ENCODE peak calls at places on chromosomes 16 and 17, in six cellular contexts. P is heart right ventricle, M is testis, K is nephron progenitor cell, J is AG04450, A is GM20000. S is an unnamed sample.

GRCh38 chr17:80005360-80006338 is 30.0 kb downstream of the TBC1D16 start:
- DNase-seq in P (peak), M (peak), K (peak), J (no peak), A (peak), S (peak)

GRCh38 chr17:57092171-57092570 is 7.1 kb downstream of the AKAP1 start:
- DNase-seq in P (no peak), M (no peak), K (no peak), J (peak), A (peak), S (peak)

GRCh38 chr17:5283531-5284315 is 1.6 kb downstream of the RABEP1 start:
- DNase-seq in P (no peak), M (no peak), K (no peak), J (no peak), A (no peak), S (no peak)

GRCh38 chr16:57996406-57997175 is 3.9 kb downstream of the ZNF319 start:
- DNase-seq in P (no peak), M (no peak), K (no peak), J (no peak), A (no peak), S (no peak)

GRCh38 chr17:51630101-51630671 is 369.8 kb downstream of the UTP18 start:
- DNase-seq in P (no peak), M (no peak), K (no peak), J (no peak), A (no peak), S (no peak)

GRCh38 chr16:83682858-83683235 is 124.9 kb upstream of the HSBP1 start:
- DNase-seq in P (no peak), M (no peak), K (no peak), J (no peak), A (no peak), S (no peak)

GRCh38 chr16:5071681-5072333 is at the start of gene ALG1:
- DNase-seq in P (peak), M (peak), K (peak), J (peak), A (peak), S (peak)

GRCh38 chr17:72393553-72393952 is 272.7 kb downstream of the SOX9 start:
- DNase-seq in P (no peak), M (no peak), K (no peak), J (peak), A (no peak), S (no peak)

GRCh38 chr17:44916781-44917241 is 1.5 kb upstream of the GFAP start:
- DNase-seq in P (peak), M (no peak), K (no peak), J (no peak), A (no peak), S (no peak)

GRCh38 chr16:31873556-31874353 is at the start of gene ZNF267:
- DNase-seq in P (peak), M (peak), K (peak), J (peak), A (peak), S (peak)

GRCh38 chr17:28426081-28426519 is 20.1 kb upstream of the SLC46A1 start:
- DNase-seq in P (no peak), M (no peak), K (peak), J (no peak), A (no peak), S (no peak)
- TF ChIP-seq CTCF in P (no peak), M (no peak), K (peak), J (peak), A (no peak), S (no peak)

DNA sequence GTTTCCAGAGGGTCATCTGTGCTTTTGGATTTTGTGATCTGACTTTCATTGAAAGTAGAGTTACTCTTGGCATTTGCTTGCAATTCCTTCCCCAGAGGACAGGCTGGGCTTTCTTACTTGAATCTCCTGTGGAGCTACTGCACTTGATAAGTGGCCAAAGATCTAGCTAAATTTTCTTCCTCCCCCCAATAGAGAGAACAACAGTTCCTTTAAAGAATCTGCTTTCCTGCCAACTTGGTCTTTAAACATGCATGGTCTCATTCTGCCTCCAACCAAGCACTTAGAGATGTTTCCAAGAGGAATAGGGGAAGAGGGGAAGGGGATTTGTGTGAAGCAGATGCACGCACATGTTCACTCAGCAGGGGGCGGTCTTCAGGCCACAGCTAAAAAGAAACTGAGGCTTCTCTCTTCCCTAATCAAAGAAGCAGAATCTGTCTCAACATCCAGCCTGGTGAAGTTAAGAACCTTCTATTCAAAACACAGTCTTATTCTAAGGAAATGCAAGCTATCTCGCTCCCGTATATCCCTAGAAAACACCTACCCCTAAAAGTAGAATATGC is 229.6 kb downstream of the ZFHX3 start:
- DNase-seq in P (no peak), M (no peak), K (no peak), J (no peak), A (no peak), S (no peak)
- TF ChIP-seq CTCF in P (no peak), M (no peak), K (peak), J (no peak), A (peak), S (no peak)

DNA sequence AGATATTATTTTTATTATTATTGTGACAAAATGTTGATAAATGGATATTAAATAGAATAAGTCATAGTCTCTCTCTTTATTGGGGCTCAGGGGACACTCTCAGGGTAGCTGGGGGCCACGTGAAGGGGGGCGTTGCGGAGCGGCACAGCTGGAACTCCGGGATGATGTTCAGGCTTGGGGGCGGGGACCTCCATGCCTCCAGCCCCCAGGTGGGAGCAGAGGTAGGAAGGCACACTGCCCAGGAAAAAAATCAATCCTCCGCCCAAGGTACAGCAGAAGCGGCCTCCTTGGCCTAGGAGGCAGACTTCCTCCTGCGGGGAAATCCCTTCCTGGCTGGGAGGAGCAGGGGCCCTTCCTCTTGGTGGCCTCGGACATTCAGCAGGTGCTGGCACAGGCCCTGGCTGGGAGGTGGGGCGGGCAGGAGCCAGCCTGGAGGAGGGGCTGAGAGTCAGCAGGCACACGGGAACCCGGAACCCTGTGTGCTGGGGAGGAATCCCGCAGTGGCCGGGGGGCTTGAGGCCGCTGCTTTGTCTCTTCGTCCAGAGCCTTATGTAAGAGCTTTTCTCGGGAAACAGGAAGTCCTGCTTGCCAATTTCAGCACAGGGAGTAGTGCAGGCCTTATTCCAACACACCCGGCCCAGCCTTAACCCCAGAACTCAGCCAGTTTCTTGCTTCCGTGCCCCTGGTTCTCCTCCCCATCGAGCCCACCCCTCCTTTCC is 566 bp upstream of the TNFSF13 start:
- DNase-seq in P (peak), M (peak), K (peak), J (no peak), A (peak), S (peak)
- TF ChIP-seq CTCF in P (no peak), M (no peak), K (no peak), J (no peak), A (no peak), S (no peak)

GRCh38 chr16:88888057-88888777 is 21.8 kb upstream of the PABPN1L start:
- DNase-seq in P (no peak), M (no peak), K (no peak), J (no peak), A (no peak), S (no peak)
- TF ChIP-seq CTCF in P (no peak), M (no peak), K (no peak), J (no peak), A (no peak), S (no peak)

DNA sequence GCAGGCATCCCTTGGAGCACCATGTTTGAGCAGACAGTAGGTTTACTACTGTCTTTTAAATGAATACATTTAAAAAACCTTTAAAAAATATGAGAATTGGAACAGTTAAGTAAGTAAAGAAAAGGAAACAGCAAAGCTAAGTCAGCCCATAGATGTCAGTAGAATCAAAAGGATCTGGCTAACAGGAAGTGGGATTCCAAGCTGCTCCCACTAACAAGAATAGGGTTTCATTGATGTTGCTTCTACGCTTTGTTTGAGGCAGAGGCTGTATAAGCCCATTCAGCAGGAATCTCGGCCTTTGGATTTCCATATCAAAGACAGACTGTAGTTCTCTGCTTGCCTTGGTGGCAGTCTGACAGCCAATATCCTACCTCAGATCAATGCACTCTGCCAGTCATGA is 122.9 kb upstream of the ELAC2 start:
- DNase-seq in P (no peak), M (no peak), K (no peak), J (no peak), A (no peak), S (no peak)
- TF ChIP-seq CTCF in P (no peak), M (no peak), K (no peak), J (peak), A (no peak), S (no peak)

GRCh38 chr17:26775219-26775822 is 518.6 kb upstream of the WSB1 start:
- DNase-seq in P (no peak), M (no peak), K (no peak), J (no peak), A (no peak), S (no peak)
- TF ChIP-seq CTCF in P (no peak), M (no peak), K (no peak), J (no peak), A (no peak), S (no peak)

GRCh38 chr16:22183901-22184614 is 21.8 kb downstream of the SDR42E2 start:
- DNase-seq in P (no peak), M (no peak), K (peak), J (no peak), A (no peak), S (peak)
- TF ChIP-seq CTCF in P (no peak), M (no peak), K (peak), J (peak), A (peak), S (peak)

GRCh38 chr16:11948819-11949218 is 7.0 kb upstream of the NPIPB2 start:
- DNase-seq in P (no peak), M (no peak), K (no peak), J (no peak), A (no peak), S (no peak)

GRCh38 chr16:11946433-11946832 is 4.6 kb upstream of the NPIPB2 start:
- DNase-seq in P (no peak), M (no peak), K (no peak), J (no peak), A (no peak), S (no peak)

GRCh38 chr16:11949527-11949926 is 7.7 kb upstream of the NPIPB2 start:
- DNase-seq in P (no peak), M (peak), K (peak), J (no peak), A (peak), S (peak)
- TF ChIP-seq CTCF in P (peak), M (no peak), K (peak), J (peak), A (peak), S (peak)

DNA sequence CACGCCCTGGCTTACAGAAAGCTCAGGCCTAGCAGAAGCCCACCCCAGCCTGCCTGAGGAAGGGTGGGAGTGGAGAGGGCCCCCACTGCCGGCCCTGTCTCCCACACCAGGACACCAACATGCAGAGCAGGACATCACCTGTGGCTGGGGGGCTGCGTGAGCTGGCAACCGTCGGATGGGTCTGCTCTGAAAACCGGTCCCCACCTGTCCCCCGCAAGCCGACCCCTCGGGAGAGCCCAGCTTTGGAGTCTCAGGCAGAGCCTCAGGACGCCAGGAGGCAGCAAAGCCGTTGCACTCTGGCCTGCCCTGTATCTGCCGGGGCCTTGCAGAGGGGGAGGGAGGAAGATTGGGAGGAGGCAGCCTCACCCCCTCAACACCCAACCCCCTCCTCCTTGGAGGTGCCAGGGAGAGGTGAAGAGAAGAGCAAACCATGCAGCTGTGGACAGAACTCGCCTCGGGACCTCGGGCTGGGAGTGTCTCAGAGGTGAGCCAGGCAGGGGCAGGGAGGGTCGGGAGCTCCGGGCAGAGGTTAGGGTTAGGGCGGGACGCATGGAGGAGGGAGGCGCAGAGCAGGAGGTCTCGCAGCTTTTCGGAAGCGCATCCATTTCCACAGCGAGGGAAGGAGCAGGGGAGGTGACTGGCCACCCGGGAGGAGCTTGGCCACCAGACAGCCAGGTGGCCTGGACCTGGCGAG is 30.4 kb upstream of the ZC3H18 start:
- DNase-seq in P (no peak), M (no peak), K (no peak), J (no peak), A (no peak), S (no peak)
- TF ChIP-seq CTCF in P (no peak), M (no peak), K (no peak), J (no peak), A (no peak), S (no peak)

S was measured in GM10248.